ENCODE peak calls at places on chromosomes 2 and 18, in ten cellular contexts. M, X, H, B, P, K, Y, S, E and D are unnamed samples.

GRCh38 chr2:120110507-120110906 is 97.6 kb downstream of the EPB41L5 start:
- DNase-seq in M (no peak), X (no peak), H (no peak), B (peak), P (peak), K (no peak), Y (peak), S (no peak), E (no peak), D (no peak)

GRCh38 chr2:150207979-150208378 is 279.5 kb downstream of the RND3 start:
- DNase-seq in M (no peak), X (no peak), H (no peak), B (no peak), P (no peak), K (no peak), Y (peak), S (no peak), E (no peak), D (no peak)

GRCh38 chr2:235024951-235025773 is 73.3 kb downstream of the SH3BP4 start:
- DNase-seq in M (no peak), X (no peak), H (no peak), B (no peak), P (peak), K (no peak), Y (no peak), S (no peak), E (no peak), D (no peak)

GRCh38 chr2:29765711-29766110 is 155.7 kb downstream of the ALK start:
- DNase-seq in M (no peak), X (no peak), H (no peak), B (no peak), P (no peak), K (no peak), Y (no peak), S (peak), E (no peak), D (no peak)

GRCh38 chr2:74253937-74254336 is 55.5 kb downstream of the MTHFD2 start:
- DNase-seq in M (peak), X (no peak), H (no peak), B (no peak), P (peak), K (no peak), Y (no peak), S (no peak), E (no peak), D (no peak)

GRCh38 chr2:26001743-26002341 is 19.5 kb upstream of the KIF3C start:
- DNase-seq in M (no peak), X (no peak), H (no peak), B (peak), P (peak), K (peak), Y (peak), S (no peak), E (peak), D (peak)

GRCh38 chr2:120227111-120227991 is 4.2 kb upstream of the TMEM185B start:
- DNase-seq in M (peak), X (no peak), H (no peak), B (no peak), P (no peak), K (no peak), Y (peak), S (no peak), E (no peak), D (no peak)

GRCh38 chr2:240983361-240983995 is 14.9 kb upstream of the SNED1 start:
- DNase-seq in M (peak), X (peak), H (peak), B (peak), P (peak), K (no peak), Y (peak), S (no peak), E (peak), D (peak)

GRCh38 chr2:128245816-128246215 is 72.9 kb downstream of the HS6ST1 start:
- DNase-seq in M (no peak), X (no peak), H (no peak), B (no peak), P (no peak), K (no peak), Y (no peak), S (no peak), E (no peak), D (no peak)

GRCh38 chr2:226813148-226813701 is 13.6 kb upstream of the IRS1 start:
- DNase-seq in M (peak), X (no peak), H (no peak), B (peak), P (no peak), K (no peak), Y (no peak), S (no peak), E (no peak), D (no peak)

GRCh38 chr2:54680397-54681032 is 42.9 kb upstream of the EML6 start:
- DNase-seq in M (no peak), X (no peak), H (no peak), B (no peak), P (peak), K (no peak), Y (no peak), S (no peak), E (no peak), D (no peak)

GRCh38 chr2:197185676-197186075 is 124.9 kb downstream of the ANKRD44 start:
- DNase-seq in M (no peak), X (no peak), H (no peak), B (no peak), P (no peak), K (no peak), Y (no peak), S (no peak), E (no peak), D (no peak)

DNA sequence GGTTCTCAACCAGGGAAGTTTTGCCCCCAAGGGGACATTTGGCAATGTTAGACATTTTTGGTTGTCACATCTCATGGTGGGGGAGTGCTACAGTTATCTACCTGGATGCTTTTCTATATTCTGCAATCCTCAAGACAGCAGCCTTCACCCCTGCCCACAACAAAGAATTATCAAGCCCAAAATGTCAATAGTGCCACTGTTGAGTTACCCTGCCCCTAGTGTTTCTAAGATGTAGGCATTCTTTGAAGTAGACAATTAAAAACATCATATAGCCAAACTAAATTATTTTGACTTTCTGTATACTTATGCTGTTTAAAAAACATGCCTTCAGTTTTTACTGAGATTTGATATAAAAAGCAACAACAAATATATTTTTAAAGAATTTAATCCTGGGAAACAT is 48.0 kb downstream of the ABI2 start:
- DNase-seq in M (no peak), X (no peak), H (no peak), B (no peak), P (no peak), K (no peak), Y (no peak), S (no peak), E (no peak), D (no peak)
- TF ChIP-seq CTCF in M (no peak), X (no peak), H (no peak), B (peak), P (no peak), K (no peak), Y (no peak), S (no peak), E (no peak), D (no peak)

GRCh38 chr2:154375625-154376020 is 322.9 kb upstream of the KCNJ3 start:
- DNase-seq in M (peak), X (no peak), H (no peak), B (peak), P (no peak), K (no peak), Y (no peak), S (no peak), E (no peak), D (no peak)
- TF ChIP-seq CTCF in M (peak), X (no peak), H (peak), B (no peak), P (peak), K (no peak), Y (peak), S (no peak), E (no peak), D (no peak)

DNA sequence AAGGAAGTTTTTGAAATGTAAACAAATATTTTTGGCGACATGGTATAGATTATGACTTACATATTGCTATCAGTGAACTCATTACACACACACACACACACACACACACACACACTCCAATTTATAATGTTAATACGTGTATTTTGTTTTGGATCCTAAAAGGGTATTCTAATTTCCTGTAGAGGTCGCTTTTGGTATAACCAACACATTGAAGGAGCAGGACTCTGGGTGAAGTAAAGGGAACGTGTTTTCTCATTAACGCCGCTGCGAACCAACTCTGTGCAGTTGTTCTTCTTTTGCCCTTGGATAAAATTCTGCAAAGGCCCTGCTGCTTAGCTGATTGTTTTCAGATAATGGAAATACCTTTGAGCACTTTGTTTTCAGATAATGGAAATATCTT is 190.4 kb downstream of the PMAIP1 start:
- DNase-seq in M (peak), X (no peak), H (no peak), B (peak), P (no peak), K (no peak), Y (no peak), S (no peak), E (no peak), D (no peak)
- TF ChIP-seq CTCF in M (peak), X (no peak), H (peak), B (peak), P (no peak), K (no peak), Y (no peak), S (peak), E (no peak), D (no peak)

GRCh38 chr2:178173657-178174056 is 20.7 kb upstream of the OSBPL6 start:
- DNase-seq in M (no peak), X (no peak), H (no peak), B (no peak), P (no peak), K (no peak), Y (no peak), S (no peak), E (no peak), D (no peak)

DNA sequence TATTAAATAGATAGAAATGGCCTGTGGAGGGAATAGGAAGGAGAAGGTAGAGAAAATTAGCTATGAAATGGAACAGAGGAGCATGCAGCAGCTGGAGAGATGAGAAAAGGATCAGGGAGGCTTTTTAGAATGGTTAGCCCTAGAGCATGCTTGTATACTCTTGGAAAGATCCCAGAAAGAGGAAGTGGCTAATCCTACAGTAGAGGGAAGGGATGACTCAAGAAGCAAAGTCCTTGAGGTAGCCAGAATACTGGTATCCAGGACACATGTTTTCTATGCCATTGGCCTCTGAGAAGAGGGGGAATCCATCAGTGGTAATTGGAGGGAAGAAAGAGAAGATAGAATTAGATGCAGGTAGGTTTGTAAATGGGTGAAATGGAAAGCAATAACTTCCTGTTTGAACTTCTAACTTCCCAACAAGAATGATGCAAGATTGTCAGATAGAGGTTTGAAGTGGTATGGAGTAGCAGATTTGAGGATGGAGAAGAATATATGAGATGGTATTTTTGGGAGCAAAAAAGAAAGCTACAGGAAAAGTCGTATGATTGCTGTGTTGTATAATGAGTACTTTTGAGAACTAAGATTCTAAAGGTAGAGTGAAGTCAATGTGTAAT is 17.1 kb upstream of the OSBPL6 start:
- DNase-seq in M (peak), X (no peak), H (no peak), B (peak), P (no peak), K (no peak), Y (no peak), S (no peak), E (no peak), D (no peak)
- TF ChIP-seq CTCF in M (no peak), X (no peak), H (no peak), B (no peak), P (no peak), K (no peak), Y (no peak), S (no peak), E (no peak), D (no peak)

GRCh38 chr2:239377591-239377990 is 23.2 kb downstream of the HDAC4 start:
- DNase-seq in M (no peak), X (no peak), H (no peak), B (no peak), P (peak), K (no peak), Y (no peak), S (no peak), E (no peak), D (no peak)

GRCh38 chr2:239376942-239377531 is 23.8 kb downstream of the HDAC4 start:
- DNase-seq in M (no peak), X (no peak), H (no peak), B (no peak), P (peak), K (no peak), Y (no peak), S (no peak), E (no peak), D (no peak)

GRCh38 chr2:239374896-239375277 is 25.9 kb downstream of the HDAC4 start:
- DNase-seq in M (no peak), X (no peak), H (no peak), B (no peak), P (peak), K (no peak), Y (no peak), S (no peak), E (no peak), D (peak)

GRCh38 chr2:239376351-239376750 is 24.5 kb downstream of the HDAC4 start:
- DNase-seq in M (no peak), X (no peak), H (no peak), B (no peak), P (peak), K (no peak), Y (no peak), S (no peak), E (no peak), D (no peak)

DNA sequence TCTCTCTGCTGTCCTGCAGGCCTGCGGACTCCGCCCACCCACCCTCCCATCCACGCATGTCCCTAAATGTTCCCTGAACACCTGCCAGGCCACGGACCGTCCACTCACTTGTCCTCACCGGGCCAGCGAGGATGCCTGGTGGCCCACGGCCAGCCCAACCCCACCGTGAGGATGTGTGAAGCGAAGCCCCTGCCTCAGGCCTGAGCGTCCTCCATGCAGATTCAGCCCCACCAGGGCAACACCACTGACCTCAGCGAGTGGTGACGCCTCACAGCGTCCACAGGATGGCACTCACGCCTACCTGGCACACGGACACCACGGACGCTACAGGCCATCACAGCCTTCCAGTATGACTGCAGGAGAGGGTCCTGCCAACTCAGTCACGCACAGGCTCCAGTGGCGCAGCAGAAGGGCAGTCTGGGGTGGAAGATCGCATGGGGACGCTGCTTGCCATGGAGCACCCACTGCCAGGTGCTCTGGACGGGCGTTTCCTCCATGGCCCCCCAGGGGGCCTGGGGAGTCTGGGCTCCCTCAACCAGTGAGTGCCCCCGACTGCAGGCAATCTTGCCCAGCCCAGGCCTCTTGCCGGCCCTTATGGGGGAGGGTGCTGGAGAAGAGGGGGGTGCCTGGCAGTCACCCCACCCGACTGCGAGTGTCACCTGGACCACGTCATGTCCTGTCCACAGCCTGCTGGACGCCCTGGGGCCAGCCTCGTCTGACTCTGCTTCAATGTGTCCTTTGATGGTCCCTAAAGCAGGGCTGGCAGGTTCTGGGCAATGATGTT is 25.4 kb downstream of the HDAC4 start:
- DNase-seq in M (no peak), X (no peak), H (no peak), B (no peak), P (peak), K (no peak), Y (no peak), S (no peak), E (no peak), D (peak)
- TF ChIP-seq CTCF in M (no peak), X (no peak), H (peak), B (no peak), P (peak), K (no peak), Y (no peak), S (no peak), E (no peak), D (no peak)

DNA sequence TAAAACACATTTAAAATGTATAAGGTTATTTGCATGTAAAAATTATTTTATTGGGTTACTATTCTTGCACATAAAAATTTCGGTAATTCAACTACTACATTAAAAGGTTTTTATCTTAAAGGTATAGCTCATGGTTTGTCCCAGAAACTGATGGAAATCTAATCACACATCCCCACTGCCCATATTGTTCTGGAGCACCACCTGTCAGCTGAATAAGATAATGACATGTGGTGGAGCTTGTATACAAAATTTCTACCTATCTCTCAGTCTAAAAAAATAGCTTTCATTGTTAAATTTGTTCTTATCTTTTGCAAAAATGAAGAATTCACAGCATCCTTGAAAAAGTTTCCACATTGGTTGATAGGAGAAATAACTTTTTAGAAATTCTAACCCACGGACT is 18.3 kb downstream of the ERBB4 start:
- DNase-seq in M (peak), X (no peak), H (no peak), B (no peak), P (no peak), K (no peak), Y (no peak), S (no peak), E (no peak), D (no peak)
- TF ChIP-seq CTCF in M (peak), X (no peak), H (peak), B (peak), P (no peak), K (no peak), Y (no peak), S (no peak), E (no peak), D (no peak)

GRCh38 chr2:157989227-157989626 is 112.4 kb upstream of the UPP2 start:
- DNase-seq in M (no peak), X (no peak), H (no peak), B (peak), P (no peak), K (no peak), Y (no peak), S (no peak), E (no peak), D (no peak)
- TF ChIP-seq CTCF in M (no peak), X (no peak), H (no peak), B (peak), P (no peak), K (no peak), Y (no peak), S (peak), E (no peak), D (no peak)

DNA sequence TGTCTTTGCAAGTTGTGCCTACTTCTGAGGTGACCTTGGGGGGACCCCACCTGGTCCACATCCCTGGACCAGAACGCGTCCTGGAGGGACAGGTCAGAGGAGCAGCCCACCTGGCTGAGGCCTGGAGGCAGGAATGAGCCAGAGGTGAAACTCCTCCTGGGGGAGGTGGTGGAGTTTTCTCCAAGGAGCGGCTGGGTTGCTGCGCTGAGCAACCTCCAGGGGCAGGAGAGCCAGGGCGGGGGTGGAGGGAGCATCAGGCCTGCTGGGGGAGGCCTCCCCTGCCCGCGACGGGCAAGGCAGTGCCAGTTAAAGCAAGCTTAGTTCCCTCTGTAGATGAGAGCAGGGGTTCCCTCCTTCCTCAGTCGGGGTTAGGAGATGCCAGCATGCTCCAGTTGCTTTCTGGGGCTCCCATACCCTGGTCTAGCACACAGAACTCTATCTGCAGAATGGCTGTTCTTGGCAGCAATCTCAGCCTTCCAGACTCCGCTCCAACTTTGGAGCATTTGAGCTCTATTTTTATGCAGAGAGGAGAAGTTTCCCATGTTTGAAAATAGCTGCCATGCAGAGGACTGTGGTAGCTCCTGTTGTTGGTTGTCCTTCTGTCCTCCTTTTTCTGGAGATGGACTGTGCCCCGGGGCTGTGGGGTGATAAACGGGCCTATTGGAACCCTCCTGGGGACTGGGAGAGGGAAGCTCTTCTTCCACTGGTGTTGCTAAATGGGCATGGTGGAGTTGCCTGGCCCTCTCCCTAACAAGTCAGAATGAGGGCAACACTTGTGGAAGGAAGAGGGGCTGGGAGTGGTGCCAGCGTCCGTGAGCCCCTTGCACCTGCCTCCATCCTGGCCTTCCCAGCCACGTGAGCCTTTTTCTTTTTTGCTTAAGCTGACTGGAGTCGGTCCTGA is 39.1 kb downstream of the B3GNT2 start:
- DNase-seq in M (no peak), X (no peak), H (no peak), B (no peak), P (no peak), K (no peak), Y (no peak), S (no peak), E (no peak), D (no peak)
- TF ChIP-seq CTCF in M (no peak), X (no peak), H (no peak), B (no peak), P (no peak), K (no peak), Y (no peak), S (no peak), E (no peak), D (no peak)

DNA sequence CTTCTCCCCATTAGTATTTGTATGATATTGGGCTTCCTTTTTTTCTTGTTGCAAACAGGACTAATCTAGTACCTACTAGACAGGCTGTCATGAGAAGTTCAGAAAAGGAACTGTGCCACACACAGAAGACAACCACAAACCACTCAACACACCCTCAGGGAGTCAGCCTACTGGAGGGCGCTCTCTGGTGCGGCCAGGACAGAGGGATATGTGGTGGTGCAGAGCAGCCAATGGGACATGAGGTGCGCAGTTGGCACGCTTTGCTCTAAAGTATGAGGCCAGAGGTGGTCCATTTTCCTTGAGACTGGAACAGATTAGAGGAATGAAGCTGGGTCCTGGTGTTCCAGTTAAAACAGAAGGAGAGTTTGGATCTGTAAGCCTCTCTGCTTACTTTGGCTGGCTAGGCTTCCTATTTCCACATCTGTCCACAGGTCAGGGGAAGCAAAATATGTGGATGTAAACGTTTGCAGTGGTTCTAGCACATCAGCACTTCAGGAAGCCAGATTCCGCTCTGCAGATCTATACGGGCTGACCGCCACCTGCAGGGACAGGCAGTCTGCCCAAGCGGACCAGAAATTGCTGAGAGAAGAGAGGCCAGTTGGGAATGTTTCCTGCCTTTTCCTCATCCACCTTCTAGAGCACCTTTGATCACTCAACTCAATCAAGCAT is 114.1 kb downstream of the GFPT1 start:
- DNase-seq in M (no peak), X (no peak), H (no peak), B (peak), P (no peak), K (no peak), Y (no peak), S (no peak), E (no peak), D (no peak)
- TF ChIP-seq CTCF in M (no peak), X (peak), H (no peak), B (peak), P (no peak), K (no peak), Y (no peak), S (no peak), E (no peak), D (no peak)